ENCODE peak calls at places on chromosomes 3 and 15, in five cellular contexts. S is activated T-cell treated with anti-CD3 and anti-CD28 coated beads, Interleukin-2, amount 50 U/mL, for 72 hours; I is WTC11; M is T-cell; Z is natural killer cell treated with Interleukin-12 subunit alpha and Interleukin-12 subunit beta and Interleukin-15 and Interleukin-18, amount 100 ng/mL, for 72 hours. E is an unnamed sample.

GRCh38 chr15:77224352-77224751 is 153.4 kb upstream of the TSPAN3 start:
- ATAC-seq in S (no peak), I (peak), M (peak), Z (no peak), E (no peak)

GRCh38 chr3:15845475-15845874 is 47.7 kb upstream of the ANKRD28 start:
- ATAC-seq in S (peak), I (no peak), M (no peak), Z (no peak), E (peak)

GRCh38 chr3:45565341-45565740 is 29.2 kb upstream of the LIMD1 start:
- ATAC-seq in S (no peak), I (no peak), M (no peak), Z (no peak), E (no peak)

GRCh38 chr3:31878231-31878838 is 102.7 kb downstream of the OSBPL10 start:
- ATAC-seq in S (no peak), I (no peak), M (no peak), Z (no peak), E (no peak)

GRCh38 chr3:138284957-138285477 is 44.6 kb downstream of the NME9 start:
- ATAC-seq in S (no peak), I (peak), M (no peak), Z (no peak), E (no peak)

GRCh38 chr15:100373942-100374341 is 32.2 kb upstream of the ADAMTS17 start:
- ATAC-seq in S (no peak), I (peak), M (no peak), Z (no peak), E (no peak)

GRCh38 chr3:3578723-3579122 is 220.5 kb upstream of the LRRN1 start:
- ATAC-seq in S (no peak), I (no peak), M (no peak), Z (peak), E (no peak)

GRCh38 chr15:95278532-95279265 is 1047.3 kb downstream of the MCTP2 start:
- ATAC-seq in S (no peak), I (no peak), M (no peak), Z (no peak), E (no peak)

GRCh38 chr3:37742574-37743212 is 119.0 kb upstream of the CTDSPL start:
- ATAC-seq in S (no peak), I (no peak), M (no peak), Z (no peak), E (no peak)

GRCh38 chr3:171833775-171834460 is 9.2 kb upstream of the TMEM212 start:
- ATAC-seq in S (peak), I (no peak), M (no peak), Z (no peak), E (peak)

GRCh38 chr3:122364508-122364907 is 18.5 kb downstream of the MIX23 start:
- ATAC-seq in S (peak), I (no peak), M (no peak), Z (no peak), E (peak)

GRCh38 chr3:142225885-142226215 is 465 bp upstream of the GK5 start:
- ATAC-seq in S (no peak), I (no peak), M (no peak), Z (no peak), E (no peak)

GRCh38 chr15:78085928-78086327 is 6.4 kb upstream of the SH2D7 start:
- ATAC-seq in S (no peak), I (no peak), M (no peak), Z (no peak), E (no peak)

GRCh38 chr15:59379524-59379923 is 6.9 kb upstream of the MYO1E start:
- ATAC-seq in S (no peak), I (no peak), M (no peak), Z (no peak), E (no peak)

GRCh38 chr3:149377408-149378111 is at the start of gene TM4SF1:
- ATAC-seq in S (no peak), I (peak), M (no peak), Z (no peak), E (peak)

GRCh38 chr15:78906310-78906608 is 33.6 kb downstream of the MORF4L1 start:
- ATAC-seq in S (no peak), I (no peak), M (no peak), Z (no peak), E (no peak)

GRCh38 chr15:58189148-58189811 is 51.1 kb downstream of the AQP9 start:
- ATAC-seq in S (no peak), I (no peak), M (no peak), Z (no peak), E (no peak)

GRCh38 chr15:70596354-70597055 is 166.9 kb downstream of the UACA start:
- ATAC-seq in S (peak), I (no peak), M (no peak), Z (peak), E (peak)

GRCh38 chr15:78216276-78217229 is 17.8 kb downstream of the ACSBG1 start:
- ATAC-seq in S (no peak), I (no peak), M (no peak), Z (peak), E (no peak)

GRCh38 chr15:90013503-90013937 is 12.4 kb downstream of the ZNF710 start:
- ATAC-seq in S (peak), I (no peak), M (peak), Z (peak), E (peak)

GRCh38 chr3:55544219-55544618 is 57.1 kb upstream of the WNT5A start:
- ATAC-seq in S (no peak), I (no peak), M (no peak), Z (no peak), E (no peak)

GRCh38 chr15:39153718-39154117 is 427.2 kb upstream of the THBS1 start:
- ATAC-seq in S (no peak), I (no peak), M (no peak), Z (no peak), E (no peak)

GRCh38 chr3:114519415-114519814 is 225.6 kb downstream of the TIGIT start:
- ATAC-seq in S (peak), I (peak), M (peak), Z (no peak), E (peak)

GRCh38 chr3:69787436-69788168 is 48.3 kb downstream of the MITF start:
- ATAC-seq in S (no peak), I (no peak), M (no peak), Z (no peak), E (no peak)

GRCh38 chr3:5330152-5330810 is 142.8 kb downstream of the EDEM1 start:
- ATAC-seq in S (peak), I (no peak), M (no peak), Z (no peak), E (peak)